ENCODE peak calls at places on chromosomes 16 and 17, in four cellular contexts. H, U, Z and K are unnamed samples.

GRCh38 chr17:3512512-3513171 is 36.8 kb downstream of the ASPA start:
- DNase-seq in H (peak), Z (peak), U (no peak), K (no peak)

GRCh38 chr16:24610421-24610765 is 71.0 kb downstream of the RBBP6 start:
- DNase-seq in H (peak), U (no peak), Z (peak), K (no peak)

GRCh38 chr16:82051656-82052055 is 16.6 kb downstream of the HSD17B2 start:
- DNase-seq in H (no peak), Z (no peak), U (no peak), K (no peak)

GRCh38 chr16:47519543-47519942 is 58.4 kb downstream of the PHKB start:
- DNase-seq in U (no peak), H (no peak), Z (no peak), K (no peak)

GRCh38 chr17:265726-266125 is 84.3 kb upstream of the DOC2B start:
- DNase-seq in H (no peak), Z (no peak), U (no peak), K (no peak)

GRCh38 chr16:49530396-49530795 is 156.8 kb downstream of the C16orf78 start:
- DNase-seq in Z (no peak), U (no peak), H (no peak), K (no peak)

GRCh38 chr16:49834496-49835009 is 21.4 kb downstream of the ZNF423 start:
- DNase-seq in Z (peak), U (no peak), H (peak), K (peak)

GRCh38 chr16:47612711-47613110 is 151.6 kb downstream of the PHKB start:
- DNase-seq in H (no peak), Z (no peak), U (no peak), K (no peak)

GRCh38 chr17:40561871-40562611 is 3.2 kb downstream of the CCR7 start:
- DNase-seq in U (peak), Z (no peak), H (no peak), K (no peak)

GRCh38 chr17:21253646-21254441 is 634 bp upstream of the NATD1 start:
- DNase-seq in U (no peak), Z (no peak), H (no peak), K (no peak)

GRCh38 chr16:24988593-24989338 is 26.4 kb downstream of the ARHGAP17 start:
- DNase-seq in U (peak), Z (no peak), H (no peak), K (no peak)

GRCh38 chr16:17058471-17058870 is 412.3 kb downstream of the XYLT1 start:
- DNase-seq in U (no peak), H (no peak), Z (no peak), K (no peak)

DNA sequence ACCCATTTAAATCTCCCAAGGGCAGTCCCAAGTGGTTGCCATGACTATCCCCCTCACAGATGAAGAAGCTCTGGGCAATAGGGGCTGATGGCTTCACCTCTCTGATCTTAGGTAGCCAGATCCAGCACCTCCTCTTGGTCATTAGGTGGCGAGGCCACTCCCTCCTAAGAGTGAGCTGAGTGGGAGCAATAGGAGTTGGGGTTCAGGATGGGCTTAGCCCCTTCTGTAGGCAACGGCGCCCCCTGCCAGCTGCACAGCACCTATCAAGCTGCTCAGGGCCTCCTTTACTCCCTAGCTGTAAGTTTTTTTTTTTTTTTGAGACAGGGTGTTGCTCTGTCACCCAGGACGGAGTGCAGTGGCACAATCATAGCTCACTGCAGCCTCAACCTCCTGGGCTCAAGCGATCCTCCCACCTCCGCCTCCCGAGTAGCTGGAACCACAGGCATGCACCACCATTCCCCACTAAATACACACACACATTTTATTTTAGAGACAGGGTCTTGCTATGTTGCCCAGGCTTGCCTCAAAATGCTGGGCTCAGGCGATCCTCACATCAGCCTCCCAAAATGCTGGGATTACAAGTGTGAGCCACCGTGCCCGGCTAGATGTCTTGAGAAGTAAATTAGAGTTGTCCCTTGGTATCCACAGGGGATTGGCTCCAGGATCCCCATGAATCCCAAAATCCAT is 3.5 kb upstream of the RRAD start:
- DNase-seq in U (no peak), Z (peak), H (peak), K (peak)
- TF ChIP-seq CTCF in U (peak), Z (peak), H (peak), K (peak)

DNA sequence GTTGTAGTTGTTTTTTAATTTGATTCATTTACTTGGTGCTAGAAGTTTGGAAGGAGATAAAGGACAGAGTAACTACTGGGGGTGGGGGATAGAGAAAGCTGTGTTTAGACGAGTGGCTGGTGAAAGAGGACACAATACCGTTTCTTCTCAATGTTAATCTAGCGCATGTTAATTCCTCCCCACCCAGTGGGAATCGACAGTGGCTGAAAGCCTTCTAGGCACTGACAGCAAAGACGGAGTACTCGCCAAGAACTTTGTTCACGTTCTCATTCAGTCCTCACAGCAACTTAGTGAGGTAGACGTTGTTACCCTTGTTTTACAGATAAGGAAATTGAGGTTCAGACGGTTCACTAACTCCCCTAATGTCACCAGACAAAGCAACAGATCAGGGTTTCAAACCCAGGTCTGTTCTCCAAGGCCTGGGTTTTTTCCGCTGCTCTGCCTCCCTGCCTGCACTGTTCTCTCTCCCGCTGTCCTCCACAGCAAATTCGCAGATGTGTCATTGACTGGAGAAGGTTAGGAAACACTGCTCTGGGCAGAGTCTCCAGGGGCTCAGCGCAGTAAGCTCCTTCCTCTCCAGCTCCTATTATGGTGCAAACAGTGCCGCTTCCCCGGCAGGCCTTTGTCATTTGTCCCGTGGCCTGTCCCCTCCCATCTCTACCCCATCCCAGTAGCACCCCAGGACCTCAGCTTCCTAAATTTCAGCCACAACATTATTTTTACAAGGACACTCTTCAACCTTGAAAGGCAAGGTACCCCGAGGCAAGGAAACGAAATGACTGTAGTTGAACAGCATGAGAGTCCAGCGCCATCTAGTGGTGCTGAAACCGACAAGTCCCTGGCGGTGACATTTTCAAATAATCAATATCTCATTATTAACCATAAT is 16.9 kb downstream of the MRPS23 start:
- DNase-seq in U (peak), Z (peak), H (peak), K (peak)
- H3K27ac ChIP-seq in U (no peak), Z (no peak), H (peak), K (peak)

GRCh38 chr17:76452102-76452645 is 778 bp downstream of the UBE2O start:
- DNase-seq in U (no peak), H (no peak), Z (peak), K (no peak)

GRCh38 chr17:76453431-76453743 is 435 bp upstream of the UBE2O start:
- DNase-seq in U (no peak), H (no peak), Z (no peak), K (no peak)

GRCh38 chr17:76452646-76453430 is at the start of gene UBE2O:
- DNase-seq in H (peak), Z (peak), U (peak), K (peak)

GRCh38 chr17:76449126-76449525 is 3.8 kb downstream of the UBE2O start:
- DNase-seq in Z (no peak), H (no peak), U (no peak), K (no peak)

DNA sequence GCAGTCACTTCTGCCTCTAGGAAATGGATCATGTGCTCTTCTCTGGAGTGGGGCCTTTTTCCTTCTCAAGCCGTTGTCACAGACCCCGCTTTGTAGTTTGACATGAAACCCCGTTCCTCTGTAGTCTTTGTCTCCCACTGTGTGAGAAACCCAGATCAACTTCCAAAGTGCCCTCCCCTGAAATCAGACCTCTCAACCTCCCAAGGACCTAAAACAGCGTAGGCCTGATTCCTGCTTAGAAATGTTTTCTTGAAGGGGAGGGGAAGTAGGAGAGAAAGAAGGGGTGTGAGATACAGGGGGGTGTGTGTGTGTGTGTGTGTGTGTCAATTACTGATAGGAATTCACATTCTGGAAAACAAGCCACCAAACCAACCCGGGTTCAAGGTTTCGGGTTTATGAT is 1.5 kb downstream of the UBE2O start:
- DNase-seq in H (no peak), U (no peak), Z (peak), K (no peak)
- H3K4me3 ChIP-seq in H (peak), U (peak), Z (peak), K (peak)

DNA sequence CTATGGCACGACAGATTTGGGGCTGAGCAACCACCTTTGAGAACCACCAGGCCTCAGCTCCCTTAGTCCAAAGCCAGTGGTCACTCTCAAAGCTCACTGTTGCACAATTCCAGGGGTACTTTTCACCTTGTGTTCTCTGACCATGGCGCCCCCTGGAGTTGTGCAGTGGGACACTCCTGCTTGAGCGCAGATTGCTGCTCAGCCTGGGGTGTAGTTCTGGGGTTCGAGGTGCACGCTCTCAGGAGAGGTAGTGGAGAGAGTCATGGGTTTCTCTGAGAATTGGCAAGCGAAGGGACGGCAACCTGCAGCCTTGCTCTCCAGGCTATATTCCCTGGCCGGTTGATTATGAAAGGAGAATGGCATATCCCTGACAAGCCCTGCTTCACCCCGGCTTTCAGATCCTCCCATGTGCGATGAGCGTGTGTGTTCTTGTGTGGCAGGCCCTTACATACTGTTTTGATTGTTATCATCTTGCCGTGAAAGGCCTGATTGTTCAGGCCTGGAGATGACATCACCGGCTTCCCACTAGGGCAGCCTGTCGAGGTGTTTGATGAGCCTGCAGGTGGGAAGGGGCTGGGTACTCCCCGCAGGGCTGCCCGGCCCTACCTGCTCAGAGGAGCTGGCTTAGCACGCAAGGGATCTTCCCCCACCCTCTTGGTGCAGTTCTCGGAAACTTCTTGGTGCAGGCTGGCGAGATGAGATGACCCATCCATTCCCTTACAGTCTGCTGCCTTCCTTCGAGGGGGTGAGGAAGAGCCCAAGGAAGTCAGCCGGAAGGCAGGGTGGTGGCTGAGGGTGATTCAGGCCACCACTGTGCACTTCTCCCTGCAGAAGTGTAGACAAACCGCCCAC is 431.2 kb downstream of the SLC39A11 start:
- DNase-seq in U (no peak), H (no peak), Z (no peak), K (no peak)
- TF ChIP-seq CTCF in U (peak), H (peak), Z (peak), K (peak)

GRCh38 chr17:30228011-30228410 is 7.5 kb downstream of the SLC6A4 start:
- DNase-seq in Z (no peak), H (no peak), U (no peak), K (no peak)

GRCh38 chr17:30229012-30229411 is 6.5 kb downstream of the SLC6A4 start:
- DNase-seq in H (no peak), U (no peak), Z (no peak), K (no peak)

GRCh38 chr17:30225112-30225511 is 10.4 kb downstream of the SLC6A4 start:
- DNase-seq in H (no peak), Z (no peak), U (no peak), K (no peak)

GRCh38 chr17:30225919-30226553 is 9.5 kb downstream of the SLC6A4 start:
- DNase-seq in Z (no peak), U (no peak), H (no peak), K (no peak)

GRCh38 chr17:30226878-30227277 is 8.6 kb downstream of the SLC6A4 start:
- DNase-seq in U (no peak), Z (no peak), H (no peak), K (no peak)
- H3K27ac ChIP-seq in U (no peak), Z (no peak), H (no peak), K (no peak)

DNA sequence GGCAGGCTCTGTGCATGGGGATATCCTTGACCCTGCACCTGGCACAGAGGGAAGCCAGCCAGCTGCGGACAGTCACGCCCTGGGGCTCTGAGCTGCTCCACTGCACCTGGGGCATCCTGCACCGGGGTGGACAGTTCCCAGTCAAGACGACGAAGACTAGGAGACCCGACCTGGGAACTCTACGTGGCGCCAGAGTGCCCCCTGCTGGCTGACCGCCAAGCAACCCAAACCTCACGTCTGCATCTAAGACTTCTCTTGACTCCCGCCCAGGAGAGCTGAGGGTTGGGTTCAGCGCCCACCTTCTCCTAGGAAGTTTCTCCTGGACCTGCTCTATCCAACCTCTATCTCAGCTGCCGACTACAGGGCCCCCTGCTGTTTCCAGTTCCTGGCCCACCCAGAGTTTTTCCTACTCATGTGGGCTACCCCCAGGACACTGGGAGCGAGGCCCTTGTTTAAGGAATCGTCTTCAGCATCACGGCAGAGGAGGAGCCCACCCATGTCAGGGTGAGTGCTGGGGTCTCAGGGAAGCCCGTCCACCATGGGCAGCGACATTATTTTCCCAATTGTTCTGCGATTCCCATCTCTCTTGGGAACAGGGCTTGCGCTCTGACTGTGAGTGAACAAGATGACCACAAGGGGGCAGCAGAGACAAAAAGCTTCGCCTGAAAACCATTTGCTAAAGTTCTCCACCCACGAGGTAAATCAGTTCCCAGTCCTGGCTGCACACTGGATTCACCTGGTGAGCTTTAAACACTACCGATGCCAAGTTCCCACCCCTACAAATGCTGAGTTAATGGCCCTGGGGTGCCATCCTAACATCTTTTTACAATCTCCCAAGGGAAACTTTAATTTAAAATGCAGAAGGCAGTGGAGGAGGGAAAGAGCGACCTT is 29.3 kb downstream of the TLE7 start:
- DNase-seq in Z (peak), H (peak), U (peak), K (peak)
- H3K4me3 ChIP-seq in Z (peak), H (peak), U (peak), K (no peak)

DNA sequence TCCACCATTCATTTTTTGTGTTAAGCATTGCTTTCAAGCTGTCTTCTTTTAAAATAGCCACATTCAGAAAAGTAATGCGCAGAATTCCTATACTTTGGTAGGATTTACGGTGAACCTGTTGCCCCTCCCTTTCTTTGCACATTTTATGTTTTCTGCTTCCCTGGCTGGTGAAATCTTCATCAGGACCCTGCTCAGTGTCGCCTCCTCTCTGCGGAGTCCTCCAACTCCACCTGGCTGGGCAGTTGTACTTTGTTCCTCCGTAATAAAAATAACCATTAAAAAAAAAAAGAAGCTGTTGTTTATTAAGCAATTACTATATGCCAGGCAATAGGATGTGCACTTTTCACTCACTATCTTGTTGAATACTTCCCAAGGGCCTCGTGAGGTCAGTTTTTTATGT is 2.9 kb downstream of the UMOD start:
- DNase-seq in U (no peak), H (peak), Z (peak), K (no peak)
- TF ChIP-seq CTCF in U (no peak), H (peak), Z (peak), K (no peak)

DNA sequence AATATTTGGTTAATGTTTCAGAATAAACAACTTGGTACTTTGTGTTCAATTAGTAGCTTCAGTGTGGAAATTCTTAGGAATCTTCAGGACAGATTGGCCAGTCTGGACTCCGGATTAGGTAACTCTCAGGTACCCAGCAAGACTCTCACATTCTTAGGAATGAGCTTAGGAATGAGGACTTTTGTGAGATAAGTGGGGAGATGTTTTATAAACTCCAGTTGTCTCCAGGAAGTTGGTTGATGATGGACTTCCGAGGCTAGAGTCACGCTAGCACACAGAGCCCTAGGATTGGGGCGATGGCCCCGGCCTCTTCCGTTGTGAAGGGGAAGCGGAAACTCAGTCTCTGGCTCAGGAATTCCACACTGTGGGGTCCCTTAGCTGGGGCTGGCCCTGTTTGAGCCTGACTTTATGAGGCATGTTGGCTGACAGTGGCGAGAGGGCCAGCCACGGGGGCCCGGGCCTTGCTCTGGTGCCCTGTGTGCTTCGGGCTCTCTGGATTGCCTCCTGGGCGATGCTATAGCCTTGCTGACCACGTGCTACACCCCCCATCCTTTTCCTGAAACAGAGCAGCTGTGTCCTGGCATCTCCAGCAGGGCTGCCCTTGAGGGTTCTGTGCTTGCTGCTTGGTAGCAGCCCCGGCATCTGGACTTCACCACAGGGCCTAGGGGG is 32.4 kb downstream of the RAB11FIP3 start:
- DNase-seq in H (peak), Z (no peak), U (no peak), K (no peak)
- H3K27ac ChIP-seq in H (peak), Z (no peak), U (no peak), K (no peak)